ENCODE peak calls at places on chromosome 4, in eight cellular contexts. D is astrocyte of the spinal cord; I is PC-9; H is Peyer's patch; F is body of pancreas; O is fibroblast of mammary gland; M is CD4-positive, alpha-beta memory T cell; W is adipocyte. E is an unnamed sample.

GRCh38 chr4:159360549-159360948 is 257.7 kb downstream of the RAPGEF2 start:
- DNase-seq in D (peak), I (no peak), H (no peak), F (no peak), O (peak), M (no peak), W (peak), E (peak)

GRCh38 chr4:143531368-143531767 is 17.9 kb downstream of the SMARCA5 start:
- DNase-seq in D (peak), I (no peak), H (no peak), F (no peak), O (peak), M (no peak), W (peak), E (peak)

GRCh38 chr4:22672944-22673343 is 19.8 kb upstream of the GBA3 start:
- DNase-seq in D (no peak), I (no peak), H (no peak), F (no peak), O (no peak), M (no peak), W (no peak), E (no peak)

GRCh38 chr4:94831607-94832006 is 73.9 kb downstream of the BMPR1B start:
- DNase-seq in D (no peak), I (no peak), H (no peak), F (no peak), O (no peak), M (no peak), W (no peak), E (no peak)

GRCh38 chr4:35286434-35286833 is 957.9 kb downstream of the ARAP2 start:
- DNase-seq in D (no peak), I (no peak), H (no peak), F (no peak), O (no peak), M (no peak), W (no peak), E (no peak)

GRCh38 chr4:39464886-39465501 is 6.1 kb downstream of the LIAS start:
- DNase-seq in D (peak), I (no peak), H (no peak), F (no peak), O (peak), M (no peak), W (peak), E (peak)

GRCh38 chr4:24519649-24520048 is 64.7 kb downstream of the DHX15 start:
- DNase-seq in D (peak), I (no peak), H (no peak), F (peak), O (no peak), M (no peak), W (peak), E (peak)

GRCh38 chr4:187903700-187904099 is 91.9 kb upstream of the ZFP42 start:
- DNase-seq in D (no peak), I (no peak), H (no peak), F (no peak), O (no peak), M (no peak), W (peak), E (no peak)

GRCh38 chr4:20403846-20404245 is 152.1 kb downstream of the SLIT2 start:
- DNase-seq in D (no peak), I (no peak), H (no peak), F (no peak), O (no peak), M (no peak), W (no peak), E (no peak)

GRCh38 chr4:40662962-40663604 is 33.4 kb upstream of the RBM47 start:
- DNase-seq in D (peak), I (peak), H (no peak), F (peak), O (peak), M (no peak), W (peak), E (peak)

GRCh38 chr4:36187723-36188333 is 56.5 kb downstream of the ARAP2 start:
- DNase-seq in D (peak), I (no peak), H (no peak), F (no peak), O (peak), M (peak), W (peak), E (peak)

GRCh38 chr4:137952116-137952515 is 290.0 kb downstream of the SLC7A11 start:
- DNase-seq in D (no peak), I (no peak), H (no peak), F (no peak), O (peak), M (no peak), W (peak), E (peak)

GRCh38 chr4:156971168-156971601 is 414 bp downstream of the PDGFC start:
- DNase-seq in D (no peak), I (no peak), H (peak), F (peak), O (no peak), M (no peak), W (no peak), E (no peak)

GRCh38 chr4:88629826-88630225 is 37.5 kb downstream of the HERC3 start:
- DNase-seq in D (peak), I (no peak), H (no peak), F (no peak), O (peak), M (no peak), W (peak), E (peak)

GRCh38 chr4:15677507-15677988 is 4.1 kb upstream of the FAM200B start:
- DNase-seq in D (peak), I (peak), H (no peak), F (peak), O (peak), M (no peak), W (peak), E (peak)

GRCh38 chr4:6277139-6277802 is 7.6 kb downstream of the WFS1 start:
- DNase-seq in D (no peak), I (no peak), H (no peak), F (no peak), O (no peak), M (no peak), W (no peak), E (no peak)

GRCh38 chr4:47490550-47490949 is 5.5 kb downstream of the ATP10D start:
- DNase-seq in D (peak), I (no peak), H (no peak), F (no peak), O (peak), M (peak), W (no peak), E (peak)

GRCh38 chr4:128357286-128357685 is 69.7 kb upstream of the PGRMC2 start:
- DNase-seq in D (no peak), I (no peak), H (no peak), F (no peak), O (no peak), M (no peak), W (no peak), E (peak)

GRCh38 chr4:102678107-102678506 is 82.7 kb downstream of the MANBA start:
- DNase-seq in D (no peak), I (no peak), H (no peak), F (no peak), O (no peak), M (no peak), W (no peak), E (no peak)

GRCh38 chr4:158996669-158997074 is 106.2 kb upstream of the RAPGEF2 start:
- DNase-seq in D (peak), I (peak), H (no peak), F (peak), O (peak), M (no peak), W (peak), E (peak)

GRCh38 chr4:36244257-36245084 is at the start of gene ARAP2:
- DNase-seq in D (peak), I (peak), H (peak), F (peak), O (peak), M (peak), W (peak), E (no peak)

GRCh38 chr4:126758493-126758892 is 874.3 kb upstream of the INTU start:
- DNase-seq in D (no peak), I (no peak), H (no peak), F (no peak), O (no peak), M (no peak), W (no peak), E (no peak)

GRCh38 chr4:56637791-56638190 is 43.3 kb downstream of the HOPX start:
- DNase-seq in D (no peak), I (no peak), H (no peak), F (no peak), O (no peak), M (no peak), W (no peak), E (no peak)

GRCh38 chr4:3480528-3481112 is 17.5 kb downstream of the DOK7 start:
- DNase-seq in D (peak), I (peak), H (peak), F (peak), O (peak), M (peak), W (peak), E (peak)

DNA sequence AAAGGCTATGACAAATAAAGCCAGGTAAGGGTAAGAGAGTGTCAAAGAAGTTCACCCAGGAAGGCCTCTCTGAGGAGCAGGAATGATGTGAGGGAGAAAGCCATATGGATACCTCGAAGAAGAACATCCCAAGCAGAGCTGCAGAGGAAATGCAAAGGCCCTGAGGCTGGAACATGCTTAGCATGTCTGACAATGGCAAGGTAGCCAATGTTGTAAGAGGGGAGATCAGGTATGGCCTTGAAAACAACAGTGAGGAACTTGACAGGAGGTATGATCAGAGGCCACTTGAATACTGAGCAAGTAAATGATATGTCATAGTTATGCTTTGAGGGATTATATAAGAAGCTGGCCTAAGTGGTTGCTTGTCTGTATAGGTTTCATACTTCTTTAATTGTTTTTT is 3.8 kb downstream of the SCFD2 start:
- DNase-seq in D (no peak), I (no peak), H (no peak), F (no peak), O (no peak), M (no peak), W (no peak), E (no peak)
- H3K4me3 ChIP-seq in D (no peak), I (no peak), H (no peak), F (no peak), O (no peak), M (no peak), W (peak), E (peak)

GRCh38 chr4:87032884-87033533 is 98.2 kb downstream of the AFF1 start:
- DNase-seq in D (peak), I (no peak), H (no peak), F (no peak), O (peak), M (no peak), W (peak), E (peak)
- H3K4me3 ChIP-seq in D (no peak), I (no peak), H (peak), F (no peak), O (no peak), M (no peak), W (peak), E (peak)

GRCh38 chr4:10732235-10732975 is 47.8 kb upstream of the CLNK start:
- DNase-seq in D (peak), I (no peak), H (no peak), F (no peak), O (no peak), M (no peak), W (no peak), E (peak)
- H3K4me3 ChIP-seq in D (no peak), I (no peak), H (no peak), F (no peak), O (no peak), M (no peak), W (no peak), E (no peak)

GRCh38 chr4:147683172-147683571 is 791 bp downstream of the PRMT9 start:
- DNase-seq in D (peak), I (no peak), H (no peak), F (peak), O (peak), M (no peak), W (peak), E (peak)
- H3K4me3 ChIP-seq in D (peak), I (peak), H (peak), F (peak), O (peak), M (peak), W (peak), E (peak)

DNA sequence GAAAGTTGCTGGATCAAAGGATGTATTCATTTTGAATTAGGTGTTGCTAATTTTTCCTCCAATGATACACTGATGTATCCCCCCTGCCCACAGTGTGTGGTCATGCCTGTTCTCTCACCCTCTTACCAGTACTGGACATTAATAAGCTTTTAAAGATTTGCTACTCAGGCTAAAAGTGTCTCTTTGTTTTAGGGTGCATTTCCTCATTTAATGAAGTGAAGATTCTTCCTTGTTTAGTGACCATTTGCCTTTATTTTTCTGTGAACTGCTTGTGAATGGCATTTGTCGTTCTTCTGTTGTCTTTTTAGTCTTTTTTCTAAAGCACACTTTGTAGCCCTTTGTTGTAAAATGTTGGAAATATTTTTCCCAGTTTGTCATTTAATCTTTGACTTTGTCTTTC is 5.0 kb downstream of the MSMO1 start:
- DNase-seq in D (no peak), I (no peak), H (no peak), F (no peak), O (no peak), M (no peak), W (no peak), E (no peak)
- H3K4me3 ChIP-seq in D (no peak), I (peak), H (no peak), F (no peak), O (peak), M (no peak), W (peak), E (peak)

GRCh38 chr4:110106946-110107325 is 91.5 kb downstream of the ELOVL6 start:
- DNase-seq in D (peak), I (no peak), H (no peak), F (no peak), O (peak), M (no peak), W (peak), E (peak)
- H3K4me3 ChIP-seq in D (no peak), I (no peak), H (no peak), F (no peak), O (no peak), M (no peak), W (peak), E (no peak)

GRCh38 chr4:827209-828081 is 1.5 kb upstream of the CPLX1 start:
- DNase-seq in D (no peak), I (no peak), H (peak), F (no peak), O (no peak), M (no peak), W (no peak), E (no peak)
- H3K4me3 ChIP-seq in D (no peak), I (no peak), H (no peak), F (no peak), O (no peak), M (no peak), W (no peak), E (no peak)

GRCh38 chr4:183157215-183157614 is 58.2 kb downstream of the WWC2 start:
- DNase-seq in D (no peak), I (no peak), H (no peak), F (no peak), O (no peak), M (no peak), W (no peak), E (no peak)

GRCh38 chr4:183158062-183158461 is 59.0 kb downstream of the WWC2 start:
- DNase-seq in D (peak), I (no peak), H (no peak), F (no peak), O (no peak), M (no peak), W (peak), E (peak)

GRCh38 chr4:183153190-183153916 is 54.3 kb downstream of the WWC2 start:
- DNase-seq in D (no peak), I (no peak), H (no peak), F (no peak), O (no peak), M (no peak), W (no peak), E (no peak)

GRCh38 chr4:183154701-183155391 is 55.8 kb downstream of the WWC2 start:
- DNase-seq in D (no peak), I (no peak), H (no peak), F (no peak), O (no peak), M (no peak), W (no peak), E (no peak)

DNA sequence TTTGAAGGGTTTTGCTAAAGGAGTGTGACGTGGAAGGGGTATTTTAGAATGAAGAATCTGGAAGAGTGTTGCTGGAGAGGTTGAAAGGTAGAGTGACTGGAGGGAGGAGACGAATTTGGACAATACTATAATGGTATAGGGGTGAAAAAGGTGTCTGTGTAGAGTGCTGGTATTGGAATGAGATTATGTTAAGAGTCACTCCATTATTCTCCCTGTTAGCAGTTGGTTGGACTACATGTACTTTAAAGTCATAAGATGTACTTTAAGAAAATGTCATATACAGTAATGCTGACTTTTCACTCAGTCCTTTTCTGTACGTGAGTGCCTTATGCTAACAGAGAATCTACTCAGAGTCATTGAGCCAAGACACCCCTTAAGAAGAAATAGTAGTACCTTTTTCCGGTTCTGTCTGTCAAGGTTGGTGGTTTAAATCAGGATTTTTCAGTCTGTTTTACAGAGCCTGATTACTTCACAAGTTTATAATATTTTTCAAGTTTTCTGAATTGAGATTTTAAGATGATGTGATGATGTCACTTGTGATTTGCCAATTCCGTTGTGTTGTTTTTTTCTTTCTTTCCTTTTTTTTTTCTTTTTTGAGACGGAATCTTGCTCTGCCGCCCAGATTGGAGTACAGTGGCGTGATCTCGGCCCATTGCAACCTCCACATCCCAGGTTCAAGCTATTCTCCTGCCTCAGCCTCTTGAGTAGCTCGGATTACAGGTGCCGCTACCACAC is 56.6 kb downstream of the WWC2 start:
- DNase-seq in D (no peak), I (no peak), H (no peak), F (no peak), O (no peak), M (no peak), W (no peak), E (no peak)
- H3K4me3 ChIP-seq in D (no peak), I (no peak), H (no peak), F (no peak), O (no peak), M (no peak), W (no peak), E (no peak)

E was measured in fibroblast of the aortic adventitia.